ENCODE peak calls at places on chromosomes 5 and 9, in seven cellular contexts. H, W, V, C, K, E and T are unnamed samples.

GRCh38 chr5:102853680-102854079 is 98.6 kb downstream of the PAM start:
- DNase-seq in H (no peak), W (no peak), V (no peak), C (no peak), K (no peak), E (no peak), T (no peak)

GRCh38 chr9:126067031-126067734 is 259.4 kb upstream of the MVB12B start:
- DNase-seq in H (no peak), W (no peak), V (no peak), C (no peak), K (no peak), E (no peak), T (no peak)

GRCh38 chr5:174188300-174188699 is 142.8 kb downstream of the NSG2 start:
- DNase-seq in H (no peak), W (no peak), V (no peak), C (no peak), K (peak; percentile 29), E (no peak), T (no peak)

GRCh38 chr9:74358944-74359343 is 138.2 kb upstream of the RORB start:
- DNase-seq in H (no peak), W (no peak), V (no peak), C (no peak), K (no peak), E (peak; percentile 42), T (no peak)

GRCh38 chr9:91896513-91897121 is 53.4 kb downstream of the ROR2 start:
- DNase-seq in H (peak; percentile 30), W (no peak), V (no peak), C (no peak), K (no peak), E (peak; percentile 84), T (peak; percentile 35)

GRCh38 chr5:43354774-43355173 is 41.6 kb upstream of the HMGCS1 start:
- DNase-seq in H (no peak), W (no peak), V (no peak), C (no peak), K (no peak), E (no peak), T (no peak)

GRCh38 chr9:35905912-35906679 is at the start of gene HRCT1:
- DNase-seq in H (no peak), W (no peak), V (no peak), C (peak; percentile 77), K (peak; percentile 74), E (no peak), T (peak; percentile 47)

GRCh38 chr9:131087354-131087893 is 8.9 kb upstream of the AIF1L start:
- DNase-seq in H (peak; percentile 64), W (no peak), V (no peak), C (no peak), K (no peak), E (no peak), T (no peak)

GRCh38 chr9:118522093-118523028 is 818.2 kb downstream of the TLR4 start:
- DNase-seq in H (peak; percentile 10), W (peak; percentile 34), V (peak; percentile 78), C (peak; percentile 8), K (no peak), E (peak; percentile 48), T (peak; percentile 20)

GRCh38 chr9:27086818-27087680 is 22.0 kb upstream of the TEK start:
- DNase-seq in H (no peak), W (no peak), V (no peak), C (no peak), K (no peak), E (no peak), T (no peak)

GRCh38 chr9:131454028-131454427 is 48.7 kb upstream of the POMT1 start:
- DNase-seq in H (no peak), W (no peak), V (no peak), C (no peak), K (no peak), E (no peak), T (no peak)

GRCh38 chr5:98698359-98698758 is 75.1 kb upstream of the RGMB start:
- DNase-seq in H (no peak), W (no peak), V (no peak), C (no peak), K (no peak), E (no peak), T (no peak)

GRCh38 chr9:108786756-108787663 is 68.8 kb downstream of the ACTL7B start:
- DNase-seq in H (no peak), W (no peak), V (no peak), C (no peak), K (peak; percentile 37), E (no peak), T (no peak)

GRCh38 chr9:108074900-108075299 is 585.3 kb upstream of the KLF4 start:
- DNase-seq in H (no peak), W (no peak), V (no peak), C (no peak), K (no peak), E (no peak), T (no peak)

GRCh38 chr5:83927140-83927733 is 206.6 kb upstream of the HAPLN1 start:
- DNase-seq in H (peak; percentile 27), W (no peak), V (peak; percentile 79), C (peak; percentile 41), K (peak; percentile 57), E (peak; percentile 12), T (peak; percentile 13)

GRCh38 chr5:83924171-83924570 is 203.5 kb upstream of the HAPLN1 start:
- DNase-seq in H (no peak), W (no peak), V (no peak), C (no peak), K (no peak), E (no peak), T (no peak)

GRCh38 chr5:83925321-83925877 is 204.7 kb upstream of the HAPLN1 start:
- DNase-seq in H (no peak), W (no peak), V (no peak), C (no peak), K (peak; percentile 4), E (no peak), T (no peak)

GRCh38 chr5:83924891-83925290 is 204.2 kb upstream of the HAPLN1 start:
- DNase-seq in H (no peak), W (no peak), V (no peak), C (no peak), K (no peak), E (no peak), T (no peak)

GRCh38 chr5:83925952-83926351 is 205.3 kb upstream of the HAPLN1 start:
- DNase-seq in H (no peak), W (no peak), V (no peak), C (no peak), K (no peak), E (no peak), T (no peak)
- TF ChIP-seq JUND in H (no peak), W (no peak), V (no peak), C (no peak), K (no peak), E (no peak), T (no peak)

GRCh38 chr5:8813180-8813579 is 732.7 kb downstream of the SEMA5A start:
- DNase-seq in H (no peak), W (no peak), V (no peak), C (no peak), K (no peak), E (no peak), T (no peak)

GRCh38 chr5:8805653-8806052 is 740.2 kb downstream of the SEMA5A start:
- DNase-seq in H (no peak), W (no peak), V (no peak), C (no peak), K (no peak), E (no peak), T (no peak)

DNA sequence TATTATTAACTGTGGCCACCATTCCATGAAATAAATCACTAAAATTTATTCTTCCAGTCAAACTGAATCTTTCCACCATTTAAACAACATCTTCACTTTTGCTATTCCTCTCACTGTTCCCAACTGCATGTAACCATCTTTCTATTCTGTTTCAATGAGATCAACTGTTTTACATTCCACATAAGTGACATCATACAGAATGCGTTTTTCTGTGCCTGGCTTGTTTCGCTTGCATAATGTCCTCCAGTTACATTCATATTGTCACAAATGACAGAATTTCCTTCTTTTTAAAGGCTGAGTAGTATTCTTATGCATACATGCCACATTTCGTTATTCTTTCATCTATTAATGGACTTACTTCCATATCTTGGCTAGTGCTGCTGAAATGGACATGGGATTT is 738.2 kb downstream of the SEMA5A start:
- DNase-seq in H (no peak), W (no peak), V (no peak), C (no peak), K (no peak), E (no peak), T (no peak)
- TF ChIP-seq JUND in H (no peak), W (no peak), V (no peak), C (no peak), K (no peak), E (peak; percentile 24), T (no peak)

GRCh38 chr9:15641301-15641700 is 88.5 kb downstream of the CCDC171 start:
- DNase-seq in H (no peak), W (no peak), V (no peak), C (no peak), K (no peak), E (no peak), T (no peak)
- TF ChIP-seq JUND in H (no peak), W (no peak), V (no peak), C (no peak), K (no peak), E (no peak), T (no peak)

GRCh38 chr9:123349691-123350480 is 6.1 kb upstream of the CRB2 start:
- DNase-seq in H (peak; percentile 87), W (no peak), V (peak; percentile 46), C (peak; percentile 50), K (peak; percentile 48), E (peak; percentile 90), T (peak; percentile 77)
- TF ChIP-seq JUND in H (no peak), W (no peak), V (peak; percentile 4), C (peak; percentile 18), K (no peak), E (no peak), T (no peak)

DNA sequence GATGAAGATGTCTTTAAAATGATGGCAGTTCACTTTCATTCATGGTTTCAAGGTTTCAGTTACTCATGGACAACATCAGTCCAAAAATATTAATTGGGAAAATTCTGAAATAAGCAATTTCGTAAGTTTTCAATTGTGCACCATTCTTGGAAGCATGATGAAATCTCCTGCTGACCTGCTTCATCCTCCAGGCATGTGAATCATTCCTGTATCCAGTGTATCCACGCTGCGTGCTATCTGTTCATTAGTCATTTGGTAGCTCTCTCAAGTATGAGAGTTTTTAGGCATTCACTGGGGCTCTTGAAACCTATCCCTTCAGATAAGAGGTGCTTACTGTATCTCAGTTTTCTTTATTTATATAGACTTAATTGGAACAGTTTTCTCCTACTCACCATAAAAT is 293.0 kb downstream of the CDH12 start:
- DNase-seq in H (no peak), W (no peak), V (no peak), C (no peak), K (no peak), E (no peak), T (no peak)
- TF ChIP-seq JUND in H (no peak), W (no peak), V (no peak), C (no peak), K (no peak), E (no peak), T (no peak)

GRCh38 chr9:36940881-36941280 is 93.2 kb downstream of the PAX5 start:
- DNase-seq in H (no peak), W (no peak), V (no peak), C (no peak), K (no peak), E (no peak), T (no peak)
- TF ChIP-seq JUND in H (no peak), W (no peak), V (no peak), C (no peak), K (no peak), E (no peak), T (no peak)